ENCODE peak calls at places on chromosomes 16 and 17, in six cellular contexts. H is NCI-H774, X is esophagus squamous epithelium, G is NCI-H1105, T is head of caudate nucleus, C is GM13976. V is an unnamed sample.

GRCh38 chr17:37848690-37849616 is 75.3 kb upstream of the TBC1D3K start:
- DNase-seq in T (no peak), G (no peak), C (peak), X (no peak), H (no peak), V (no peak)

GRCh38 chr16:12869681-12870427 is 31.5 kb upstream of the SHISA9 start:
- DNase-seq in X (no peak), C (no peak), G (no peak), H (no peak), T (no peak), V (no peak)

GRCh38 chr17:39759204-39759603 is 21.5 kb downstream of the GRB7 start:
- DNase-seq in G (no peak), X (no peak), H (no peak), C (no peak), T (no peak), V (no peak)

GRCh38 chr17:27520571-27521185 is 64.4 kb downstream of the KSR1 start:
- DNase-seq in G (no peak), H (no peak), C (no peak), T (peak), X (no peak), V (no peak)

GRCh38 chr16:30875881-30876791 is 17.7 kb downstream of the BCL7C start:
- DNase-seq in H (no peak), X (no peak), C (peak), G (no peak), T (no peak), V (no peak)

GRCh38 chr17:71757156-71757555 is 363.7 kb upstream of the SOX9 start:
- DNase-seq in G (no peak), T (no peak), X (no peak), C (no peak), H (no peak), V (no peak)

GRCh38 chr17:74759941-74760340 is 11.5 kb downstream of the NHERF1 start:
- DNase-seq in C (no peak), H (no peak), G (no peak), X (no peak), T (no peak), V (no peak)

GRCh38 chr17:80507965-80508364 is 31.6 kb upstream of the NPTX1 start:
- DNase-seq in H (no peak), T (no peak), C (no peak), G (no peak), X (no peak), V (no peak)

GRCh38 chr17:48852251-48852650 is 21.4 kb downstream of the CALCOCO2 start:
- DNase-seq in T (no peak), H (no peak), X (no peak), C (no peak), G (no peak), V (no peak)

GRCh38 chr16:81004646-81005353 is 1.9 kb downstream of the CMC2 start:
- DNase-seq in H (no peak), X (no peak), C (no peak), G (peak), T (no peak), V (no peak)

GRCh38 chr17:6523809-6524355 is 32.5 kb downstream of the PITPNM3 start:
- DNase-seq in G (no peak), T (no peak), H (no peak), C (no peak), X (no peak), V (no peak)

GRCh38 chr17:40349477-40350409 is 14.8 kb downstream of the GJD3 start:
- DNase-seq in T (no peak), C (no peak), G (no peak), H (no peak), X (no peak), V (no peak)

GRCh38 chr16:50697881-50698767 is 4.7 kb downstream of the NOD2 start:
- DNase-seq in X (no peak), H (no peak), C (peak), G (no peak), T (no peak), V (no peak)

GRCh38 chr17:35117984-35118383 is 1.7 kb downstream of the RAD51D start:
- DNase-seq in G (no peak), T (no peak), H (no peak), X (no peak), C (no peak), V (no peak)

GRCh38 chr16:54444851-54445523 is 158.4 kb upstream of the IRX3 start:
- DNase-seq in H (no peak), X (no peak), T (no peak), C (no peak), G (no peak), V (no peak)

GRCh38 chr17:47323382-47324223 is at the start of gene EFCAB13:
- DNase-seq in X (peak), G (peak), H (peak), T (peak), C (peak), V (peak)

GRCh38 chr16:53743149-53743566 is 39.2 kb downstream of the FTO start:
- DNase-seq in H (no peak), T (no peak), X (no peak), C (no peak), G (no peak), V (no peak)

GRCh38 chr16:70577256-70577698 is 53.7 kb downstream of the SF3B3 start:
- DNase-seq in H (no peak), X (no peak), G (no peak), T (no peak), C (no peak), V (no peak)

GRCh38 chr16:23650674-23651073 is 9.4 kb downstream of the DCTN5 start:
- DNase-seq in X (no peak), H (no peak), C (no peak), G (no peak), T (no peak), V (no peak)

GRCh38 chr16:57260294-57260929 is 15.4 kb downstream of the ARL2BP start:
- DNase-seq in G (no peak), X (no peak), C (peak), H (no peak), T (no peak), V (no peak)

GRCh38 chr17:38724337-38724988 is 5.7 kb upstream of the CISD3 start:
- DNase-seq in H (peak), X (no peak), G (peak), C (no peak), T (peak), V (no peak)

GRCh38 chr17:58224315-58224714 is 5.3 kb upstream of the MKS1 start:
- DNase-seq in H (no peak), T (no peak), X (no peak), G (no peak), C (no peak), V (no peak)

GRCh38 chr17:19978206-19978802 is 676 bp upstream of the AKAP10 start:
- DNase-seq in G (no peak), X (no peak), C (peak), H (no peak), T (peak), V (no peak)

V was measured in T follicular helper cell.